ENCODE peak calls at places on chromosomes 2 and 18, in four cellular contexts. G, T, S and P are unnamed samples.

GRCh38 chr2:42771546-42772153 is 7.7 kb upstream of the OXER1 start:
- DNase-seq in S (no peak), T (no peak), G (no peak), P (no peak)

GRCh38 chr18:62827397-62827796 is 112.1 kb downstream of the PHLPP1 start:
- DNase-seq in T (no peak), G (no peak), S (no peak), P (no peak)

GRCh38 chr2:30511122-30512083 is 64.4 kb downstream of the LCLAT1 start:
- DNase-seq in G (no peak), T (peak; percentile 70), S (peak; percentile 76), P (peak; percentile 46)

GRCh38 chr2:96509114-96509846 is 4.1 kb upstream of the NEURL3 start:
- DNase-seq in T (peak; percentile 85), G (no peak), S (peak; percentile 94), P (peak; percentile 82)

GRCh38 chr2:134663451-134663850 is 55.3 kb downstream of the TMEM163 start:
- DNase-seq in T (no peak), S (no peak), G (no peak), P (no peak)

GRCh38 chr2:157784169-157784822 is 91.8 kb downstream of the ACVR1 start:
- DNase-seq in G (no peak), S (no peak), T (peak; percentile 38), P (no peak)

GRCh38 chr2:43273477-43273876 is 47.1 kb upstream of the ZFP36L2 start:
- DNase-seq in G (no peak), S (no peak), T (no peak), P (peak; percentile 40)

GRCh38 chr2:215705771-215706261 is 269.9 kb upstream of the FN1 start:
- DNase-seq in S (no peak), T (peak; percentile 65), G (no peak), P (no peak)

GRCh38 chr2:89763581-89764485 is 1072.4 kb downstream of the RPIA start:
- DNase-seq in T (no peak), S (peak; percentile 47), G (no peak), P (peak; percentile 14)

GRCh38 chr2:66822186-66822585 is 387.3 kb downstream of the MEIS1 start:
- DNase-seq in S (no peak), T (no peak), G (no peak), P (no peak)

DNA sequence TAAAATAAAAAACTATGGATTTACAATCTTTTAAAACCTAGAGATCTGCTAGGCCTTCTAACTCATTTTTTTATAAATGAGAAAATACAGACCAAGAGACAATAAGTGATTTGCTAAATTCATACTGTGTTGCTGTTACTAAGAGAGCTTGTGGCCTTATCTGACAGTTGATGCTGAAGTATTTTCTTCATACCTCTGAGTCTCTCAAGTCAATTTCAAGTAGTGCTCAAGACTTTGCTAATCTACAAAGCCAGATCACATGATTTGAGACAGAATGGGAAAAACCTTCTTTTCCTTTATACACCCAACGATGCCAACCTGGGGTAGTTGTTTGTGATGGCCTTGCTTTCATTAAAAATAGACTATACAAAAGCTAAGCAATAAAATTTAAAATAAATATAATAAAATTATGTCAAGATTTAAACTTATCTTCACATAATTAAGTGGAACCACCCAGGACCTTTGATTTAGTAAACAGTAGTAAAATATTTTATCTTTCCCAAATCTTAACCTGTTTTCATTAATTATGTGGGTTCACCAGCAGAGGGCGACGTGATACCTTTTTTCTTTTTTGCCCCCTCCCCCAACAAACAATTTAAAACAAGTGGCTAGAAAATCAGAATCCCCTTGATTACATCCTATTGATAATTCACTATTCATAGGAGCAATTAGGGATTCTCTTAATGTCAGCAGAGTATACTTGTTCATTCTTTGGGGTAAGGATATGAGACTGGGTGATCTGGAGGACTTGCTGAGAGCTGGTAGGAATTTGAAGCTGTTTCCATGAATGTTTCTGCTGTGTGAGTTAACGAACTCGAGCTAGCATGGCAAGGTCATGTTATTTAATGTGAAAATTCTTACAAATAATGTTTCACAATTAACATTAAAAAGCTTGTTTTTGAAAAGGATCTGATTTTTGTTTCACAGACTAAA is 49.6 kb upstream of the SLC5A7 start:
- DNase-seq in T (no peak), S (no peak), G (no peak), P (no peak)
- TF ChIP-seq CTCF in T (no peak), S (peak; percentile 33), G (peak; percentile 42), P (no peak)

GRCh38 chr18:23502516-23503037 is 734 bp upstream of the RMC1 start:
- DNase-seq in T (no peak), S (no peak), G (no peak), P (no peak)

GRCh38 chr18:23503967-23504352 is 649 bp downstream of the RMC1 start:
- DNase-seq in T (no peak), S (no peak), G (no peak), P (no peak)

GRCh38 chr18:23503038-23503966 is at the start of gene RMC1:
- DNase-seq in T (peak; percentile 92), G (peak; percentile 85), S (peak; percentile 98), P (peak; percentile 93)

GRCh38 chr18:23499571-23499889 is 3.8 kb upstream of the RMC1 start:
- DNase-seq in G (no peak), T (no peak), S (no peak), P (no peak)

GRCh38 chr18:23501626-23502025 is 1.7 kb upstream of the RMC1 start:
- DNase-seq in S (no peak), T (no peak), G (no peak), P (no peak)
- H3K4me1 ChIP-seq in S (peaks cover 10% of the 10 kb centered on the region), T (peaks cover 2% of the 10 kb centered on the region), G (peaks cover 9% of the 10 kb centered on the region), P (no peaks in the 10 kb centered on the region)

DNA sequence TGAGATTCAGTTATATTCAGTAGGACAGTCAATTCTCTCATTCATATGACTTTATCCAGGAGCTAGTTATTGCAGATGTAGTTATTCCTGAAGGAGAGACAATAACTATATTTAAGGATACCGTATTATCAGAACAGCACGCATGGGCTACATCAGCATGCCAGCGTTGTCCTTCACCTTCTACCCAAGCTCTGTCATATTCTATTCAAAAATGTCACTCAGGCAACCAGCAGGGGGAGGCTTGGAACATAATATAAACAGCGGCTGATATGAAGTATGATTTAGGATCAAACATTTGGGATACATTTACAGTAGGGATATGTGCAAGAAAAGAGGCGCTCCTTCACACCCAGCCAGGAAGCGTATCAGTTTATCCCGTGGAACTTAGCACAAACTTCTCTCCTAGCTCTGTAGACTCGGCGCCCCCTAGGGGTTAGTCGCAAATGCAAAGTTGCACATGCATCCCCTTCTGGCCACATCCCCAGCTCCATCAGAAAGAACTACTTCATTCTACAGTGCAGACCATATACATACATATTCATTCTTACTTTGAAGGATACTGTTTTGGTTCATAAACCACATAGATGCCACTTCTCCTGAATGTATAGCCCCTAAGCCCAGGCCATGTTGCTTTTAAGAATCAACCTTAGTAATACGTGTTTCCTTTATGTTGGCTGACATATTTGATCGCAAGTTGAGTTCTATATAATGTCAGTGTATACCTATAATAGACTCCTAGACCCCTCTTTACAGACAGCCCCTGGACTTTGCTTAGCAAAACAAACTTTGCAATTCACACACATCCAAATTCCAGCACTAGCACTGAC is 759.4 kb downstream of the ADCYAP1 start:
- DNase-seq in S (peak; percentile 52), T (no peak), G (no peak), P (peak; percentile 67)
- TF ChIP-seq CTCF in S (no peak), T (no peak), G (peak; percentile 6), P (peak; percentile 80)

GRCh38 chr2:37648316-37649011 is 23.0 kb downstream of the CDC42EP3 start:
- DNase-seq in S (peak; percentile 89), T (peak; percentile 67), G (peak; percentile 16), P (peak; percentile 72)
- H3K4me1 ChIP-seq in S (peaks cover 87% of the 10 kb centered on the region), T (peaks cover 18% of the 10 kb centered on the region), G (peaks cover 22% of the 10 kb centered on the region), P (peaks cover 54% of the 10 kb centered on the region)

DNA sequence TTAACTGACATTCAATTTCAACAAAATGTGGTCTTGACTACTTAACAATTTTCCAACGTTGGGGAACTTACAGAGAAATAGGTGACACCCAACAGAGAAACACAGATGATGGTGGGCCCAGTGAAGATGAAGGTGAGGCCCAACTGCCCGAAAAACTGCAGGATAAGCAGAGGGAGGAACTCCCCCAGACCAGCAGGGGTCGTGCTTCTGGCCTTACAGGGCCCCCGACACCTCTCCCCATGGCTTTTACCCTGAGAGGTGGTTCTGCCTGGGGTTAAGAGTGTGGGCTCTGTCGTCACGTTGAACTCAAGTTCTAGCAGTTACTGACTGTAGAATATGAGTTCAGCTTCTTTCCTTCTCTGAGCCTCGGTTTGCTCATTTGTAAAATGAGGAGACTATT is 119.5 kb upstream of the SMIM21 start:
- DNase-seq in T (no peak), G (no peak), S (no peak), P (no peak)
- TF ChIP-seq CTCF in T (no peak), G (no peak), S (no peak), P (peak; percentile 21)

DNA sequence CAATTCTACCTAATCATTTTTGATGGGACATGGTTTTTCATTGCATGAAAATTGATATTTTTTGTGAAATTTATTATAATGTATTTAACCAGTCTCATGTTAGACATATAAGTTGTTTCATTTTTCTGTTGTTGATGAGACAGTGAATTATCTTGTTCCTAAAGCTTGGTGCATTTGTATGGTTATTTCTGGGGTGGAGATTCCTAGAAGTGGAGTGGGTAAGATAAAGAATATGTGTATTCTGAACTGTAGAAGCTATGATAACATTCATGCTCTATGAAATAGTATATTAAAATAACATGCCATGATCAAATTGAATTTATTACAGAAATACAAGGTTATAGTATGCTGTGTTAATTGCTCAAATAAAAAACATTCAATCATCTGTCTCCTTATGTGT is 69.2 kb downstream of the BOLA3 start:
- DNase-seq in G (no peak), T (no peak), S (no peak), P (no peak)
- H3K4me1 ChIP-seq in G (no peaks in the 10 kb centered on the region), T (peaks cover 10% of the 10 kb centered on the region), S (no peaks in the 10 kb centered on the region), P (no peaks in the 10 kb centered on the region)